ENCODE peak calls at places on chromosomes 4 and X, in nine cellular contexts. One of them, this sample, is unnamed.

GRCh38 chr4:41256740-41257256 is at the start of gene UCHL1:
- DNase-seq in NCI-H748 treated with DMSO at 0.1 percent for 48 hours: peak
- DNase-seq in occipital lobe: peak
- DNase-seq in heart left ventricle: no peak
- DNase-seq in astrocyte: peak
- DNase-seq in progenitor cell of endocrine pancreas: peak
- DNase-seq in WTC11: peak
- DNase-seq in RWPE1: no peak
- DNase-seq in heart right ventricle: no peak
- DNase-seq in this sample: no peak

GRCh38 chrX:97490656-97491055 is 606.9 kb downstream of the RPA4 start:
- DNase-seq in astrocyte: no peak
- DNase-seq in NCI-H748 treated with DMSO at 0.1 percent for 48 hours: no peak
- DNase-seq in WTC11: no peak
- DNase-seq in heart right ventricle: no peak
- DNase-seq in progenitor cell of endocrine pancreas: no peak
- DNase-seq in heart left ventricle: no peak
- DNase-seq in occipital lobe: no peak
- DNase-seq in RWPE1: no peak
- DNase-seq in this sample: no peak

GRCh38 chr4:99861120-99861905 is 32.9 kb downstream of the LAMTOR3 start:
- DNase-seq in heart right ventricle: no peak
- DNase-seq in occipital lobe: no peak
- DNase-seq in heart left ventricle: no peak
- DNase-seq in NCI-H748 treated with DMSO at 0.1 percent for 48 hours: peak
- DNase-seq in astrocyte: no peak
- DNase-seq in progenitor cell of endocrine pancreas: no peak
- DNase-seq in WTC11: no peak
- DNase-seq in RWPE1: no peak
- DNase-seq in this sample: no peak

GRCh38 chrX:135497736-135498135 is 22.7 kb upstream of the INTS6L start:
- DNase-seq in heart right ventricle: no peak
- DNase-seq in heart left ventricle: no peak
- DNase-seq in RWPE1: no peak
- DNase-seq in NCI-H748 treated with DMSO at 0.1 percent for 48 hours: no peak
- DNase-seq in astrocyte: no peak
- DNase-seq in WTC11: no peak
- DNase-seq in occipital lobe: no peak
- DNase-seq in progenitor cell of endocrine pancreas: no peak
- DNase-seq in this sample: no peak

GRCh38 chr4:134740290-134740689 is 538.7 kb upstream of the PABPC4L start:
- DNase-seq in NCI-H748 treated with DMSO at 0.1 percent for 48 hours: no peak
- DNase-seq in WTC11: no peak
- DNase-seq in heart left ventricle: no peak
- DNase-seq in astrocyte: no peak
- DNase-seq in progenitor cell of endocrine pancreas: no peak
- DNase-seq in RWPE1: no peak
- DNase-seq in heart right ventricle: no peak
- DNase-seq in occipital lobe: no peak
- DNase-seq in this sample: no peak

GRCh38 chrX:88865634-88866033 is 118.6 kb downstream of the CPXCR1 start:
- DNase-seq in heart right ventricle: no peak
- DNase-seq in NCI-H748 treated with DMSO at 0.1 percent for 48 hours: no peak
- DNase-seq in RWPE1: no peak
- DNase-seq in astrocyte: no peak
- DNase-seq in heart left ventricle: no peak
- DNase-seq in WTC11: no peak
- DNase-seq in occipital lobe: no peak
- DNase-seq in progenitor cell of endocrine pancreas: no peak
- DNase-seq in this sample: no peak

GRCh38 chrX:8364369-8365141 is 100.1 kb upstream of the VCX3B start:
- DNase-seq in WTC11: peak
- DNase-seq in occipital lobe: no peak
- DNase-seq in RWPE1: peak
- DNase-seq in astrocyte: peak
- DNase-seq in progenitor cell of endocrine pancreas: no peak
- DNase-seq in heart right ventricle: no peak
- DNase-seq in NCI-H748 treated with DMSO at 0.1 percent for 48 hours: peak
- DNase-seq in heart left ventricle: no peak
- DNase-seq in this sample: no peak

GRCh38 chr4:149884046-149884445 is 68.4 kb upstream of the IQCM start:
- DNase-seq in heart left ventricle: no peak
- DNase-seq in WTC11: no peak
- DNase-seq in astrocyte: no peak
- DNase-seq in occipital lobe: peak
- DNase-seq in progenitor cell of endocrine pancreas: no peak
- DNase-seq in RWPE1: no peak
- DNase-seq in NCI-H748 treated with DMSO at 0.1 percent for 48 hours: no peak
- DNase-seq in heart right ventricle: peak
- DNase-seq in this sample: peak

GRCh38 chr4:38768968-38769394 is 13.8 kb downstream of the TLR10 start:
- DNase-seq in heart left ventricle: no peak
- DNase-seq in astrocyte: peak
- DNase-seq in RWPE1: no peak
- DNase-seq in heart right ventricle: no peak
- DNase-seq in occipital lobe: no peak
- DNase-seq in WTC11: no peak
- DNase-seq in progenitor cell of endocrine pancreas: no peak
- DNase-seq in NCI-H748 treated with DMSO at 0.1 percent for 48 hours: no peak
- DNase-seq in this sample: no peak

GRCh38 chr4:99088485-99089365 is at the start of gene ADH5:
- DNase-seq in progenitor cell of endocrine pancreas: peak
- DNase-seq in heart left ventricle: peak
- DNase-seq in NCI-H748 treated with DMSO at 0.1 percent for 48 hours: peak
- DNase-seq in RWPE1: peak
- DNase-seq in heart right ventricle: peak
- DNase-seq in astrocyte: peak
- DNase-seq in occipital lobe: peak
- DNase-seq in WTC11: peak
- DNase-seq in this sample: peak

GRCh38 chrX:39953879-39954278 is 143.9 kb downstream of the BCOR start:
- DNase-seq in heart right ventricle: peak
- DNase-seq in astrocyte: peak
- DNase-seq in progenitor cell of endocrine pancreas: no peak
- DNase-seq in WTC11: no peak
- DNase-seq in NCI-H748 treated with DMSO at 0.1 percent for 48 hours: peak
- DNase-seq in heart left ventricle: peak
- DNase-seq in RWPE1: peak
- DNase-seq in occipital lobe: no peak
- DNase-seq in this sample: peak

GRCh38 chrX:78321809-78322208 is 5.6 kb downstream of the CYSLTR1 start:
- DNase-seq in WTC11: no peak
- DNase-seq in NCI-H748 treated with DMSO at 0.1 percent for 48 hours: no peak
- DNase-seq in astrocyte: no peak
- DNase-seq in heart right ventricle: peak
- DNase-seq in occipital lobe: no peak
- DNase-seq in heart left ventricle: no peak
- DNase-seq in RWPE1: no peak
- DNase-seq in progenitor cell of endocrine pancreas: no peak
- DNase-seq in this sample: no peak

GRCh38 chrX:15515931-15516330 is 15.3 kb downstream of the BMX start:
- DNase-seq in heart right ventricle: peak
- DNase-seq in progenitor cell of endocrine pancreas: no peak
- DNase-seq in occipital lobe: no peak
- DNase-seq in NCI-H748 treated with DMSO at 0.1 percent for 48 hours: no peak
- DNase-seq in WTC11: no peak
- DNase-seq in astrocyte: no peak
- DNase-seq in heart left ventricle: no peak
- DNase-seq in RWPE1: no peak
- DNase-seq in this sample: no peak

GRCh38 chrX:150438165-150438564 is 75.0 kb downstream of the MAMLD1 start:
- DNase-seq in NCI-H748 treated with DMSO at 0.1 percent for 48 hours: no peak
- DNase-seq in WTC11: no peak
- DNase-seq in heart right ventricle: no peak
- DNase-seq in heart left ventricle: no peak
- DNase-seq in progenitor cell of endocrine pancreas: no peak
- DNase-seq in RWPE1: no peak
- DNase-seq in astrocyte: no peak
- DNase-seq in occipital lobe: no peak
- DNase-seq in this sample: no peak

GRCh38 chr4:78845469-78845868 is 69.3 kb downstream of the BMP2K start:
- DNase-seq in astrocyte: no peak
- DNase-seq in NCI-H748 treated with DMSO at 0.1 percent for 48 hours: no peak
- DNase-seq in WTC11: no peak
- DNase-seq in heart left ventricle: no peak
- DNase-seq in progenitor cell of endocrine pancreas: no peak
- DNase-seq in occipital lobe: no peak
- DNase-seq in heart right ventricle: no peak
- DNase-seq in RWPE1: no peak
- DNase-seq in this sample: no peak